ENCODE peak calls at places on chromosomes 1 and 21, in five cellular contexts. W, D, O, H and P are unnamed samples.

GRCh38 chr1:186595969-186596368 is 84.3 kb downstream of the PTGS2 start:
- DNase-seq in W (no peak), D (no peak), O (no peak), H (no peak), P (no peak)

GRCh38 chr1:4021153-4021894 is 121.3 kb upstream of the C1orf174 start:
- DNase-seq in W (no peak), D (no peak), O (no peak), H (no peak), P (no peak)

GRCh38 chr1:45322486-45323040 is 4.1 kb upstream of the HPDL start:
- DNase-seq in W (no peak), D (no peak), O (no peak), H (peak), P (no peak)

GRCh38 chr1:5947978-5948680 is 44.1 kb downstream of the NPHP4 start:
- DNase-seq in W (no peak), D (no peak), O (no peak), H (no peak), P (no peak)

GRCh38 chr1:171160181-171160580 is 24.9 kb upstream of the FMO2 start:
- DNase-seq in W (no peak), D (no peak), O (no peak), H (no peak), P (no peak)

GRCh38 chr1:2360588-2361364 is 30.6 kb downstream of the MORN1 start:
- DNase-seq in W (peak), D (no peak), O (no peak), H (no peak), P (no peak)

GRCh38 chr1:39268112-39268581 is 63.7 kb downstream of the MACF1 start:
- DNase-seq in W (peak), D (no peak), O (peak), H (peak), P (peak)

GRCh38 chr1:152515454-152515823 is 1.2 kb downstream of the CRCT1 start:
- DNase-seq in W (peak), D (no peak), O (no peak), H (no peak), P (no peak)

GRCh38 chr1:5745776-5746610 is 246.2 kb downstream of the NPHP4 start:
- DNase-seq in W (peak), D (peak), O (peak), H (peak), P (peak)

GRCh38 chr1:106268070-106268469 is 788.4 kb upstream of the PRMT6 start:
- DNase-seq in W (no peak), D (no peak), O (no peak), H (no peak), P (no peak)

GRCh38 chr1:182682898-182683501 is 1.4 kb downstream of the RGS8 start:
- DNase-seq in W (no peak), D (no peak), O (no peak), H (no peak), P (no peak)

GRCh38 chr1:91404151-91405012 is at the start of gene HFM1:
- DNase-seq in W (peak), D (peak), O (peak), H (peak), P (peak)

GRCh38 chr1:25343872-25344271 is 5.7 kb downstream of the TMEM50A start:
- DNase-seq in W (no peak), D (no peak), O (peak), H (peak), P (no peak)

GRCh38 chr1:156510709-156511108 is 10.1 kb upstream of the MEF2D start:
- DNase-seq in W (no peak), D (no peak), O (peak), H (peak), P (no peak)

GRCh38 chr1:180486092-180486491 is 16.3 kb downstream of the ACBD6 start:
- DNase-seq in W (no peak), D (no peak), O (no peak), H (no peak), P (no peak)

GRCh38 chr1:113870778-113871177 is 734 bp downstream of the PTPN22 start:
- DNase-seq in W (no peak), D (no peak), O (no peak), H (no peak), P (no peak)

GRCh38 chr1:153742411-153743142 is 14.7 kb downstream of the INTS3 start:
- DNase-seq in W (no peak), D (no peak), O (no peak), H (peak), P (no peak)

GRCh38 chr21:41580758-41581554 is 73.0 kb upstream of the TMPRSS2 start:
- DNase-seq in W (no peak), D (no peak), O (no peak), H (no peak), P (no peak)

GRCh38 chr1:225526878-225527277 is 99.0 kb upstream of the LBR start:
- DNase-seq in W (no peak), D (no peak), O (no peak), H (no peak), P (no peak)